ENCODE peak calls at places on chromosomes 16 and 17, in ten cellular contexts. T, R, P, A, M, B, U, Y, Q and G are unnamed samples.

GRCh38 chr17:80678621-80679020 is 134.0 kb downstream of the RPTOR start:
- DNase-seq in T (no peak), R (no peak), P (no peak), A (no peak), M (no peak), B (peak; percentile 99), U (peak; percentile 90), Y (peak; percentile 65), Q (no peak), G (no peak)

GRCh38 chr16:78509965-78510364 is 410.5 kb downstream of the WWOX start:
- DNase-seq in T (no peak), R (no peak), P (no peak), A (no peak), M (no peak), B (no peak), U (no peak), Y (no peak), Q (no peak), G (no peak)

GRCh38 chr17:42227849-42228696 is 33.8 kb upstream of the GHDC start:
- DNase-seq in T (no peak), R (no peak), P (no peak), A (no peak), M (no peak), B (peak; percentile 20), U (peak; percentile 16), Y (no peak), Q (no peak), G (no peak)

GRCh38 chr17:67850991-67851631 is 25.8 kb downstream of the BPTF start:
- DNase-seq in T (no peak), R (no peak), P (no peak), A (no peak), M (no peak), B (no peak), U (no peak), Y (no peak), Q (no peak), G (no peak)

GRCh38 chr16:2507679-2508064 is 6.1 kb upstream of the ATP6V0C start:
- DNase-seq in T (no peak), R (no peak), P (no peak), A (no peak), M (no peak), B (no peak), U (no peak), Y (no peak), Q (no peak), G (no peak)

GRCh38 chr16:21159281-21159951 is 942 bp downstream of the LDAF1 start:
- DNase-seq in T (peak; percentile 28), R (no peak), P (peak; percentile 10), A (peak; percentile 10), M (no peak), B (peak; percentile 18), U (no peak), Y (no peak), Q (no peak), G (peak; percentile 25)

GRCh38 chr17:55332296-55333041 is 67.7 kb downstream of the HLF start:
- DNase-seq in T (no peak), R (no peak), P (no peak), A (no peak), M (no peak), B (no peak), U (no peak), Y (no peak), Q (no peak), G (no peak)

GRCh38 chr16:11551842-11552241 is 34.9 kb downstream of the LITAF start:
- DNase-seq in T (no peak), R (no peak), P (no peak), A (no peak), M (no peak), B (no peak), U (no peak), Y (no peak), Q (no peak), G (no peak)

GRCh38 chr17:75828741-75829140 is 15.5 kb downstream of the UNC13D start:
- DNase-seq in T (no peak), R (no peak), P (no peak), A (no peak), M (no peak), B (no peak), U (no peak), Y (no peak), Q (no peak), G (no peak)

GRCh38 chr16:28561557-28562187 is 8.0 kb downstream of the SGF29 start:
- DNase-seq in T (no peak), R (no peak), P (no peak), A (no peak), M (no peak), B (no peak), U (no peak), Y (no peak), Q (no peak), G (no peak)

GRCh38 chr17:81519284-81520020 is 6.9 kb upstream of the ACTG1 start:
- DNase-seq in T (peak; percentile 81), R (no peak), P (no peak), A (peak; percentile 52), M (no peak), B (peak; percentile 61), U (no peak), Y (no peak), Q (no peak), G (peak; percentile 45)

GRCh38 chr16:3951861-3952332 is 71.4 kb upstream of the CREBBP start:
- DNase-seq in T (no peak), R (no peak), P (no peak), A (no peak), M (no peak), B (no peak), U (no peak), Y (no peak), Q (peak; percentile 47), G (no peak)

GRCh38 chr16:27685802-27686201 is 135.9 kb downstream of the KATNIP start:
- DNase-seq in T (no peak), R (no peak), P (no peak), A (no peak), M (no peak), B (peak; percentile 23), U (peak; percentile 36), Y (no peak), Q (peak; percentile 7), G (no peak)

GRCh38 chr17:28949185-28950016 is 1.9 kb downstream of the PHF12 start:
- DNase-seq in T (peak; percentile 47), R (peak; percentile 60), P (peak; percentile 60), A (peak; percentile 69), M (no peak), B (peak; percentile 70), U (peak; percentile 71), Y (peak; percentile 68), Q (no peak), G (peak; percentile 46)

GRCh38 chr17:42153919-42154491 is 784 bp downstream of the RAB5C start:
- DNase-seq in T (peak; percentile 27), R (no peak), P (peak; percentile 27), A (no peak), M (no peak), B (peak; percentile 56), U (peak; percentile 39), Y (no peak), Q (no peak), G (peak; percentile 48)